ENCODE peak calls at places on chromosomes 2 and 18, in eight cellular contexts. E is mammary epithelial cell; R is effector memory CD4-positive, alpha-beta T cell; U is psoas muscle; T is CD8-positive, alpha-beta T cell; Y is mesendoderm; I is A549; B is OCI-LY7. P is an unnamed sample.
A peak's percentile ranks its signal among the peaks of the same experiment; 100 is the strongest.

GRCh38 chr2:41966431-41966893 is 81.4 kb upstream of the PKDCC start:
- DNase-seq in U (peak; percentile 92), T (no peak), R (no peak), I (peak; percentile 79), Y (no peak), E (peak; percentile 83), B (no peak), P (no peak)

GRCh38 chr2:119264781-119265692 is 41.4 kb downstream of the STEAP3 start:
- DNase-seq in B (peak; percentile 61), R (no peak), I (peak; percentile 60), U (peak; percentile 41), E (peak; percentile 53), Y (peak; percentile 69), T (peak; percentile 15), P (no peak)

GRCh38 chr2:170525566-170525900 is 189.6 kb upstream of the SP5 start:
- DNase-seq in E (peak; percentile 92), U (peak; percentile 79), B (no peak), R (no peak), Y (peak; percentile 94), T (no peak), I (peak; percentile 23), P (no peak)

GRCh38 chr2:10137053-10137843 is 14.7 kb downstream of the RRM2 start:
- DNase-seq in R (no peak), I (no peak), U (no peak), E (peak; percentile 84), T (no peak), B (no peak), Y (no peak), P (no peak)

GRCh38 chr2:170218456-170218855 is 40.5 kb downstream of the MYO3B start:
- DNase-seq in I (no peak), E (no peak), R (no peak), T (no peak), U (no peak), B (no peak), Y (no peak), P (no peak)

GRCh38 chr18:29879763-29880162 is 1162.8 kb downstream of the DSC3 start:
- DNase-seq in Y (peak; percentile 51), R (no peak), I (no peak), E (no peak), T (no peak), B (no peak), U (no peak), P (no peak)

GRCh38 chr2:46339676-46340459 is 42.7 kb downstream of the EPAS1 start:
- DNase-seq in T (no peak), I (no peak), E (no peak), B (no peak), R (no peak), U (no peak), Y (no peak), P (no peak)

GRCh38 chr18:59996370-59996966 is 96.7 kb downstream of the PMAIP1 start:
- DNase-seq in R (no peak), B (peak; percentile 45), T (no peak), Y (peak; percentile 27), I (peak; percentile 33), U (no peak), E (peak; percentile 47), P (peak; percentile 7)

GRCh38 chr2:85861180-85861579 is 27.6 kb downstream of the ST3GAL5 start:
- DNase-seq in R (no peak), U (no peak), E (no peak), Y (no peak), T (no peak), I (no peak), B (no peak), P (no peak)

GRCh38 chr18:69664399-69664798 is 263.7 kb downstream of the DOK6 start:
- DNase-seq in E (no peak), U (no peak), T (no peak), I (no peak), R (no peak), B (no peak), Y (no peak), P (no peak)

GRCh38 chr2:151175857-151176256 is 85.8 kb downstream of the RBM43 start:
- DNase-seq in B (no peak), U (no peak), T (no peak), R (no peak), I (no peak), E (no peak), Y (no peak), P (no peak)

GRCh38 chr2:163571423-163572102 is 164.2 kb downstream of the FIGN start:
- DNase-seq in Y (no peak), I (no peak), B (no peak), T (no peak), R (no peak), E (no peak), U (no peak), P (no peak)

GRCh38 chr2:44528595-44528994 is 166.8 kb downstream of the CAMKMT start:
- DNase-seq in R (no peak), E (peak; percentile 78), Y (no peak), T (no peak), U (no peak), B (no peak), I (no peak), P (no peak)

GRCh38 chr2:173997269-173997668 is 32.1 kb upstream of the SP3 start:
- DNase-seq in U (peak; percentile 84), E (no peak), B (peak; percentile 79), T (no peak), R (no peak), Y (no peak), I (no peak), P (peak; percentile 1)

GRCh38 chr18:77208969-77209368 is 40.7 kb upstream of the GALR1 start:
- DNase-seq in R (no peak), U (no peak), I (no peak), E (no peak), T (peak; percentile 19), Y (no peak), B (peak; percentile 12), P (no peak)

GRCh38 chr2:182372661-182373060 is 54.2 kb downstream of the PDE1A start:
- DNase-seq in U (no peak), I (peak; percentile 55), R (no peak), T (no peak), E (peak; percentile 86), Y (peak; percentile 40), B (no peak), P (no peak)
- H3K27ac ChIP-seq in U (peak overlapping the region; percentile 42), I (peak overlapping the region; percentile 88), R (no peak overlapping the region), T (no peak overlapping the region), E (peak overlapping the region; percentile 71), Y (no peak overlapping the region), B (no peak overlapping the region), P (no peak overlapping the region)

GRCh38 chr2:111932841-111933291 is 34.5 kb downstream of the MERTK start:
- DNase-seq in B (no peak), U (no peak), Y (no peak), R (no peak), T (no peak), E (no peak), I (no peak), P (no peak)

GRCh38 chr2:111927723-111928122 is 29.3 kb downstream of the MERTK start:
- DNase-seq in Y (no peak), B (no peak), T (no peak), U (no peak), R (no peak), I (no peak), E (no peak), P (no peak)

GRCh38 chr2:111924617-111925107 is 26.3 kb downstream of the MERTK start:
- DNase-seq in T (no peak), Y (no peak), U (no peak), E (no peak), R (no peak), B (no peak), I (no peak), P (no peak)

GRCh38 chr2:111930875-111931274 is 32.5 kb downstream of the MERTK start:
- DNase-seq in U (no peak), I (no peak), T (no peak), E (peak; percentile 85), R (no peak), Y (no peak), B (no peak), P (no peak)

DNA sequence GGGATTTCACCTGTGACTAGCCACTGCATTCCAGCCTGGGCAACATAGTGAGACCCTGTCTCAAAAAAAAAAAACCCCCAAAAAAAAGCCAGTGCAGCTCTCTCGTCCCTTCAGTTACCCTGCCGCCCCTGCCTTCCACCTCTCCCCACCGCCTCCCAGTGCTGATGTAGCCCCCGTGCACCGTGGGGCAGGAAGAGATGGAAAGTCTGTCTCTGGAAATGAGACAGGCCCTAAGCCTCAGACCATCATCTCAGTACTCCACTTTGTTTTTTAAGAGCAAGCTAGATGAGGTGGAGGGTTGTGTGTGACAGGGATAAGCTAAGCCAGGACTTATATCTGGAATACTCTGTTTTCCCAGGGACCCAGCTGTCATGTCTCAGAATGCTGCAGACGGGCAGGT is 32.0 kb downstream of the MERTK start:
- DNase-seq in I (no peak), B (no peak), T (no peak), E (no peak), U (no peak), Y (no peak), R (no peak), P (no peak)
- H3K27ac ChIP-seq in I (no peak overlapping the region), B (no peak overlapping the region), T (no peak overlapping the region), E (no peak overlapping the region), U (no peak overlapping the region), Y (no peak overlapping the region), R (no peak overlapping the region), P (no peak overlapping the region)

GRCh38 chr2:36387258-36387916 is 31.8 kb downstream of the CRIM1 start:
- DNase-seq in B (no peak), U (no peak), R (no peak), E (no peak), I (no peak), Y (no peak), T (no peak), P (no peak)
- H3K27ac ChIP-seq in B (no peak overlapping the region), U (peak overlapping the region; percentile 28), R (no peak overlapping the region), E (no peak overlapping the region), I (peak overlapping the region; percentile 81), Y (no peak overlapping the region), T (no peak overlapping the region), P (no peak overlapping the region)

GRCh38 chr2:30267576-30267975 is 36.2 kb downstream of the LBH start:
- DNase-seq in I (no peak), E (no peak), Y (no peak), R (no peak), U (no peak), T (no peak), B (no peak), P (no peak)
- H3K27ac ChIP-seq in I (peak overlapping the region; percentile 68), E (no peak overlapping the region), Y (no peak overlapping the region), R (peak overlapping the region; percentile 70), U (no peak overlapping the region), T (no peak overlapping the region), B (no peak overlapping the region), P (no peak overlapping the region)

GRCh38 chr2:27275211-27276150 is at the start of gene DNAJC5G:
- DNase-seq in B (no peak), R (no peak), Y (no peak), U (no peak), I (no peak), E (no peak), T (no peak), P (no peak)
- H3K27ac ChIP-seq in B (no peak within 1 kb of the TSS), R (no peak within 1 kb of the TSS), Y (no peak within 1 kb of the TSS), U (no peak within 1 kb of the TSS), I (no peak within 1 kb of the TSS), E (no peak within 1 kb of the TSS), T (no peak within 1 kb of the TSS), P (no peak within 1 kb of the TSS)

GRCh38 chr2:160970052-160970846 is 190.0 kb upstream of the TANK start:
- DNase-seq in I (peak; percentile 55), Y (peak; percentile 95), B (peak; percentile 29), T (no peak), E (peak; percentile 39), R (no peak), U (no peak), P (no peak)
- H3K27ac ChIP-seq in I (peak overlapping the region; percentile 91), Y (peak overlapping the region; percentile 55), B (no peak overlapping the region), T (no peak overlapping the region), E (peak overlapping the region; percentile 26), R (no peak overlapping the region), U (no peak overlapping the region), P (no peak overlapping the region)

P was measured in substantia nigra.